ENCODE peak calls at places on chromosome 9, in seven cellular contexts. One of them, this sample, is unnamed.

GRCh38 chr9:89277454-89277853 is 33.5 kb upstream of the CKS2 start:
- DNase-seq in brain microvascular endothelial cell: no peak
- DNase-seq in WERI-Rb-1: no peak
- DNase-seq in GM20000: no peak
- DNase-seq in kidney: no peak
- DNase-seq in fibroblast of lung: peak
- DNase-seq in dorsolateral prefrontal cortex: no peak
- DNase-seq in this sample: no peak

GRCh38 chr9:88645172-88645868 is 110.3 kb downstream of the NXNL2 start:
- DNase-seq in fibroblast of lung: peak
- DNase-seq in brain microvascular endothelial cell: no peak
- DNase-seq in GM20000: no peak
- DNase-seq in kidney: no peak
- DNase-seq in dorsolateral prefrontal cortex: no peak
- DNase-seq in WERI-Rb-1: no peak
- DNase-seq in this sample: no peak

GRCh38 chr9:107219486-107219853 is 63.6 kb upstream of the RAD23B start:
- DNase-seq in fibroblast of lung: no peak
- DNase-seq in dorsolateral prefrontal cortex: no peak
- DNase-seq in GM20000: no peak
- DNase-seq in kidney: no peak
- DNase-seq in brain microvascular endothelial cell: no peak
- DNase-seq in WERI-Rb-1: no peak
- DNase-seq in this sample: no peak

GRCh38 chr9:3239240-3239639 is 286.6 kb downstream of the RFX3 start:
- DNase-seq in WERI-Rb-1: no peak
- DNase-seq in fibroblast of lung: no peak
- DNase-seq in brain microvascular endothelial cell: no peak
- DNase-seq in dorsolateral prefrontal cortex: no peak
- DNase-seq in kidney: no peak
- DNase-seq in GM20000: no peak
- DNase-seq in this sample: no peak

GRCh38 chr9:128716581-128717254 is 7.2 kb downstream of the ZDHHC12 start:
- DNase-seq in brain microvascular endothelial cell: no peak
- DNase-seq in dorsolateral prefrontal cortex: no peak
- DNase-seq in WERI-Rb-1: no peak
- DNase-seq in kidney: peak
- DNase-seq in fibroblast of lung: no peak
- DNase-seq in GM20000: no peak
- DNase-seq in this sample: no peak

GRCh38 chr9:30103647-30104394 is 2280.6 kb upstream of the ACO1 start:
- DNase-seq in brain microvascular endothelial cell: no peak
- DNase-seq in kidney: no peak
- DNase-seq in WERI-Rb-1: no peak
- DNase-seq in dorsolateral prefrontal cortex: no peak
- DNase-seq in GM20000: no peak
- DNase-seq in fibroblast of lung: no peak
- DNase-seq in this sample: no peak

GRCh38 chr9:114207034-114207815 is 51.9 kb downstream of the COL27A1 start:
- DNase-seq in dorsolateral prefrontal cortex: no peak
- DNase-seq in WERI-Rb-1: peak
- DNase-seq in GM20000: no peak
- DNase-seq in fibroblast of lung: peak
- DNase-seq in kidney: no peak
- DNase-seq in brain microvascular endothelial cell: peak
- DNase-seq in this sample: no peak

GRCh38 chr9:88084816-88085215 is 53.5 kb downstream of the SPATA31C2 start:
- DNase-seq in brain microvascular endothelial cell: no peak
- DNase-seq in WERI-Rb-1: no peak
- DNase-seq in kidney: no peak
- DNase-seq in GM20000: no peak
- DNase-seq in fibroblast of lung: peak
- DNase-seq in dorsolateral prefrontal cortex: no peak
- DNase-seq in this sample: no peak

GRCh38 chr9:137066096-137066861 is 4.1 kb downstream of the SAPCD2 start:
- DNase-seq in brain microvascular endothelial cell: no peak
- DNase-seq in kidney: no peak
- DNase-seq in WERI-Rb-1: no peak
- DNase-seq in dorsolateral prefrontal cortex: no peak
- DNase-seq in GM20000: no peak
- DNase-seq in fibroblast of lung: no peak
- DNase-seq in this sample: no peak

GRCh38 chr9:121055642-121056143 is 5.6 kb upstream of the C5 start:
- DNase-seq in kidney: no peak
- DNase-seq in fibroblast of lung: no peak
- DNase-seq in brain microvascular endothelial cell: no peak
- DNase-seq in GM20000: no peak
- DNase-seq in WERI-Rb-1: peak
- DNase-seq in dorsolateral prefrontal cortex: no peak
- DNase-seq in this sample: no peak

GRCh38 chr9:2241461-2241874 is 226.3 kb downstream of the SMARCA2 start:
- DNase-seq in GM20000: peak
- DNase-seq in fibroblast of lung: peak
- DNase-seq in WERI-Rb-1: peak
- DNase-seq in brain microvascular endothelial cell: peak
- DNase-seq in dorsolateral prefrontal cortex: peak
- DNase-seq in kidney: peak
- DNase-seq in this sample: no peak

GRCh38 chr9:99416007-99416406 is 193.9 kb downstream of the SEC61B start:
- DNase-seq in dorsolateral prefrontal cortex: no peak
- DNase-seq in GM20000: no peak
- DNase-seq in fibroblast of lung: peak
- DNase-seq in WERI-Rb-1: no peak
- DNase-seq in kidney: no peak
- DNase-seq in brain microvascular endothelial cell: no peak
- DNase-seq in this sample: no peak

GRCh38 chr9:136996361-136997281 is at the start of gene CLIC3:
- DNase-seq in dorsolateral prefrontal cortex: no peak
- DNase-seq in brain microvascular endothelial cell: no peak
- DNase-seq in kidney: no peak
- DNase-seq in WERI-Rb-1: peak
- DNase-seq in GM20000: no peak
- DNase-seq in fibroblast of lung: peak
- DNase-seq in this sample: no peak

GRCh38 chr9:110832916-110833315 is 164.3 kb downstream of the MUSK start:
- DNase-seq in WERI-Rb-1: no peak
- DNase-seq in kidney: no peak
- DNase-seq in fibroblast of lung: peak
- DNase-seq in brain microvascular endothelial cell: no peak
- DNase-seq in GM20000: no peak
- DNase-seq in dorsolateral prefrontal cortex: no peak
- DNase-seq in this sample: no peak

GRCh38 chr9:129547063-129547462 is 73.8 kb downstream of the C9orf50 start:
- DNase-seq in WERI-Rb-1: no peak
- DNase-seq in kidney: peak
- DNase-seq in dorsolateral prefrontal cortex: no peak
- DNase-seq in GM20000: no peak
- DNase-seq in brain microvascular endothelial cell: no peak
- DNase-seq in fibroblast of lung: no peak
- DNase-seq in this sample: no peak

GRCh38 chr9:104144336-104144735 is 50.2 kb downstream of the SMC2 start:
- DNase-seq in WERI-Rb-1: no peak
- DNase-seq in brain microvascular endothelial cell: no peak
- DNase-seq in fibroblast of lung: peak
- DNase-seq in GM20000: no peak
- DNase-seq in kidney: no peak
- DNase-seq in dorsolateral prefrontal cortex: no peak
- DNase-seq in this sample: no peak

GRCh38 chr9:76586555-76587314 is 127.8 kb downstream of the GCNT1 start:
- DNase-seq in WERI-Rb-1: peak
- DNase-seq in fibroblast of lung: no peak
- DNase-seq in kidney: no peak
- DNase-seq in dorsolateral prefrontal cortex: no peak
- DNase-seq in GM20000: no peak
- DNase-seq in brain microvascular endothelial cell: no peak
- DNase-seq in this sample: no peak

GRCh38 chr9:74810200-74810599 is 77.5 kb downstream of the TRPM6 start:
- DNase-seq in GM20000: no peak
- DNase-seq in brain microvascular endothelial cell: no peak
- DNase-seq in kidney: no peak
- DNase-seq in dorsolateral prefrontal cortex: no peak
- DNase-seq in WERI-Rb-1: no peak
- DNase-seq in fibroblast of lung: no peak
- DNase-seq in this sample: no peak

GRCh38 chr9:137705443-137705863 is 86.6 kb downstream of the EHMT1 start:
- DNase-seq in GM20000: peak
- DNase-seq in dorsolateral prefrontal cortex: no peak
- DNase-seq in kidney: peak
- DNase-seq in brain microvascular endothelial cell: no peak
- DNase-seq in fibroblast of lung: no peak
- DNase-seq in WERI-Rb-1: no peak
- DNase-seq in this sample: peak

GRCh38 chr9:123191260-123191659 is 77.1 kb downstream of the STRBP start:
- DNase-seq in fibroblast of lung: no peak
- DNase-seq in GM20000: no peak
- DNase-seq in brain microvascular endothelial cell: no peak
- DNase-seq in kidney: no peak
- DNase-seq in dorsolateral prefrontal cortex: no peak
- DNase-seq in WERI-Rb-1: no peak
- DNase-seq in this sample: no peak

GRCh38 chr9:123191660-123192059 is 76.7 kb downstream of the STRBP start:
- DNase-seq in GM20000: no peak
- DNase-seq in fibroblast of lung: no peak
- DNase-seq in dorsolateral prefrontal cortex: no peak
- DNase-seq in WERI-Rb-1: no peak
- DNase-seq in kidney: no peak
- DNase-seq in brain microvascular endothelial cell: no peak
- DNase-seq in this sample: no peak

GRCh38 chr9:123187131-123187530 is 81.3 kb downstream of the STRBP start:
- DNase-seq in kidney: no peak
- DNase-seq in brain microvascular endothelial cell: no peak
- DNase-seq in WERI-Rb-1: no peak
- DNase-seq in dorsolateral prefrontal cortex: no peak
- DNase-seq in fibroblast of lung: no peak
- DNase-seq in GM20000: no peak
- DNase-seq in this sample: no peak
- TF ChIP-seq CTCF in kidney: no peak
- TF ChIP-seq CTCF in brain microvascular endothelial cell: no peak
- TF ChIP-seq CTCF in WERI-Rb-1: no peak
- TF ChIP-seq CTCF in dorsolateral prefrontal cortex: no peak
- TF ChIP-seq CTCF in fibroblast of lung: no peak
- TF ChIP-seq CTCF in GM20000: no peak
- TF ChIP-seq CTCF in this sample: no peak

DNA sequence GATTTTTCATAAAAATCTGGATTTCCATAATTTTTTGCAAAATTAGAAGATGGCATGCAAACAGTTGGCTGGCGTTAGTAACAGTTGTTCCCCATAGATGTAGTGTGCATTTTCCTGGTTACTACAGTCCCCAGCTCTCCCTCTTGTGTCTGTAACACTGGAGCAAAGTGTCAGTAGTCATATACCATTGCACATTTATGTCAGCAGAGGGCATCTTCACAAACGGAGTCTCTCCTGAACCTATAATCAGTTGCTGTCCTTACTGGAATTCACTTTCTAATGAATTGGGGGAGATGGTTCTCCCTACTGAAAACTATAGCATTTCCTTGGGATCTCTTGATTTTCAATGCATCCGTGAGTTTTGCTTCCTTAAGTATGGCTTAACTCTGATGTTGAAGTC is 44.7 kb upstream of the DMAC1 start:
- DNase-seq in WERI-Rb-1: peak
- DNase-seq in GM20000: peak
- DNase-seq in dorsolateral prefrontal cortex: no peak
- DNase-seq in kidney: no peak
- DNase-seq in brain microvascular endothelial cell: no peak
- DNase-seq in fibroblast of lung: peak
- DNase-seq in this sample: no peak
- TF ChIP-seq CTCF in WERI-Rb-1: peak
- TF ChIP-seq CTCF in GM20000: no peak
- TF ChIP-seq CTCF in dorsolateral prefrontal cortex: peak
- TF ChIP-seq CTCF in kidney: no peak
- TF ChIP-seq CTCF in brain microvascular endothelial cell: peak
- TF ChIP-seq CTCF in fibroblast of lung: peak
- TF ChIP-seq CTCF in this sample: peak

GRCh38 chr9:126088336-126088735 is 238.3 kb upstream of the MVB12B start:
- DNase-seq in GM20000: no peak
- DNase-seq in brain microvascular endothelial cell: no peak
- DNase-seq in kidney: peak
- DNase-seq in WERI-Rb-1: no peak
- DNase-seq in fibroblast of lung: no peak
- DNase-seq in dorsolateral prefrontal cortex: no peak
- DNase-seq in this sample: no peak

GRCh38 chr9:126097679-126098078 is 228.9 kb upstream of the MVB12B start:
- DNase-seq in WERI-Rb-1: no peak
- DNase-seq in GM20000: no peak
- DNase-seq in brain microvascular endothelial cell: no peak
- DNase-seq in kidney: no peak
- DNase-seq in dorsolateral prefrontal cortex: no peak
- DNase-seq in fibroblast of lung: no peak
- DNase-seq in this sample: no peak

GRCh38 chr9:126089789-126090188 is 236.8 kb upstream of the MVB12B start:
- DNase-seq in brain microvascular endothelial cell: no peak
- DNase-seq in fibroblast of lung: no peak
- DNase-seq in kidney: peak
- DNase-seq in WERI-Rb-1: no peak
- DNase-seq in GM20000: no peak
- DNase-seq in dorsolateral prefrontal cortex: no peak
- DNase-seq in this sample: no peak

GRCh38 chr9:126095546-126096190 is 231.0 kb upstream of the MVB12B start:
- DNase-seq in GM20000: no peak
- DNase-seq in brain microvascular endothelial cell: no peak
- DNase-seq in WERI-Rb-1: no peak
- DNase-seq in fibroblast of lung: no peak
- DNase-seq in dorsolateral prefrontal cortex: no peak
- DNase-seq in kidney: no peak
- DNase-seq in this sample: no peak

DNA sequence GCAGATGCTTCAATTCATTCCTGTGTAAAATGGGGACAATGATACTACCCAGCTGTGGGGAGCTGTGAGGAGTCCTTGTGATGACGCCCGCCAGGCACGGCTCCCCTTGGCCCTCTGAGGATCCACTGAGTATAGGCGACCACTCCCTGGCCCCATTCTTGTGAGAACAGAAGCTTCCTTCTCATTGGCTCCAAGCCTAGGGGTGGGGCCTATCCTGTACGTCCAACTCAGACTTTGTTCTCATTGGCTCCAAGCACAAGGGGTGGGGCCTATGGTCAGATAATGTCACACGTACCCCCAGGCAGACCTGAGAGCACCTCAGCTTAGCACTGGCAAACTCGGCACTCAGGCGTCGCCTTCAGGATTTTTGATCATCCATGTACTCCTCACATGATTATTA is 232.9 kb upstream of the MVB12B start:
- DNase-seq in GM20000: no peak
- DNase-seq in dorsolateral prefrontal cortex: no peak
- DNase-seq in WERI-Rb-1: no peak
- DNase-seq in kidney: peak
- DNase-seq in fibroblast of lung: no peak
- DNase-seq in brain microvascular endothelial cell: no peak
- DNase-seq in this sample: no peak
- TF ChIP-seq CTCF in GM20000: no peak
- TF ChIP-seq CTCF in dorsolateral prefrontal cortex: no peak
- TF ChIP-seq CTCF in WERI-Rb-1: no peak
- TF ChIP-seq CTCF in kidney: no peak
- TF ChIP-seq CTCF in fibroblast of lung: no peak
- TF ChIP-seq CTCF in brain microvascular endothelial cell: no peak
- TF ChIP-seq CTCF in this sample: no peak

DNA sequence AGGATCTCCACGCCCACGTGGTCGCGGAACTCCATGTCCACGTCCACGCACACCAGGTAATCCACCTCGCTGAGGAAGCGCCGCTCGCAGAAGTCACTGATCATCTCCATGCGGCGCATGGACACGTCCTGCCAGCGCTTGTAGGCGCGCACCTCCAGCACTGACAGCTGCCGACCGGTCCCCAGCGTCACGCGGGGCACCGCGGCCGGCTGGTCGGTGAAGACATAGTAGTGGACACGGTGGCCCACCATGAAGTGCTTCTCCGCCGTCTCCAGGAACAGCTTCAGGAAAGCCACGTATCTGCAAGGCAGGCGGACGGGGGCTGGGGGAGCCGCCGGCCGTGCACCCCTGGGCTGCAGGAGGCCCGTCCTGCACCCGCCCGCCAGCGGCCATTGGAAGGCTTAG is 18.9 kb downstream of the ABO start:
- DNase-seq in brain microvascular endothelial cell: no peak
- DNase-seq in fibroblast of lung: no peak
- DNase-seq in dorsolateral prefrontal cortex: peak
- DNase-seq in kidney: no peak
- DNase-seq in WERI-Rb-1: no peak
- DNase-seq in GM20000: no peak
- DNase-seq in this sample: no peak
- TF ChIP-seq CTCF in brain microvascular endothelial cell: no peak
- TF ChIP-seq CTCF in fibroblast of lung: no peak
- TF ChIP-seq CTCF in dorsolateral prefrontal cortex: no peak
- TF ChIP-seq CTCF in kidney: no peak
- TF ChIP-seq CTCF in WERI-Rb-1: no peak
- TF ChIP-seq CTCF in GM20000: no peak
- TF ChIP-seq CTCF in this sample: no peak